ENCODE peak calls at places on chromosomes 7 and 10, in six cellular contexts. P is WERI-Rb-1; C is CD8-positive, alpha-beta T cell; R is fibroblast of pulmonary artery; G is neural crest cell; W is spleen. T is an unnamed sample.

GRCh38 chr7:102991077-102991539 is 78.3 kb downstream of the LRRC17 start:
- DNase-seq in P (no peak), C (no peak), R (peak), G (no peak), W (no peak), T (no peak)

GRCh38 chr7:130441408-130441854 is 615 bp upstream of the CEP41 start:
- DNase-seq in P (peak), C (no peak), R (no peak), G (peak), W (no peak), T (no peak)

GRCh38 chr7:134845461-134845860 is 66.0 kb downstream of the CALD1 start:
- DNase-seq in P (peak), C (no peak), R (no peak), G (no peak), W (no peak), T (no peak)

GRCh38 chr7:156220701-156221100 is 408.4 kb upstream of the SHH start:
- DNase-seq in P (no peak), C (no peak), R (no peak), G (no peak), W (no peak), T (no peak)

GRCh38 chr10:22459496-22459895 is 114.2 kb downstream of the SPAG6 start:
- DNase-seq in P (no peak), C (no peak), R (no peak), G (no peak), W (no peak), T (no peak)

GRCh38 chr7:99109108-99110051 is 34.5 kb downstream of the SMURF1 start:
- DNase-seq in P (peak), C (peak), R (peak), G (no peak), W (no peak), T (no peak)

GRCh38 chr7:895451-896052 is 19.2 kb downstream of the GET4 start:
- DNase-seq in P (no peak), C (peak), R (no peak), G (no peak), W (peak), T (no peak)

GRCh38 chr10:117254338-117254737 is 13.4 kb downstream of the SLC18A2 start:
- DNase-seq in P (no peak), C (no peak), R (no peak), G (no peak), W (no peak), T (no peak)

GRCh38 chr7:35026154-35026553 is 11.1 kb downstream of the DPY19L1 start:
- DNase-seq in P (no peak), C (no peak), R (no peak), G (no peak), W (no peak), T (no peak)

GRCh38 chr7:81852701-81853100 is 82.9 kb upstream of the HGF start:
- DNase-seq in P (no peak), C (no peak), R (no peak), G (no peak), W (no peak), T (no peak)

GRCh38 chr10:47101807-47102206 is 190.6 kb downstream of the PTPN20 start:
- DNase-seq in P (no peak), C (no peak), R (no peak), G (no peak), W (no peak), T (no peak)

GRCh38 chr10:112271982-112272381 is 11.2 kb upstream of the TECTB start:
- DNase-seq in P (no peak), C (no peak), R (peak), G (no peak), W (no peak), T (no peak)

GRCh38 chr7:8274589-8274988 is 12.6 kb upstream of the ICA1 start:
- DNase-seq in P (no peak), C (no peak), R (no peak), G (no peak), W (no peak), T (no peak)

GRCh38 chr10:77801474-77802238 is 124.9 kb downstream of the DLG5 start:
- DNase-seq in P (no peak), C (peak), R (peak), G (no peak), W (peak), T (no peak)

GRCh38 chr10:53406532-53406931 is 633.9 kb upstream of the MBL2 start:
- DNase-seq in P (no peak), C (no peak), R (no peak), G (no peak), W (no peak), T (no peak)

GRCh38 chr10:5977471-5978370 is at the start of gene IL15RA:
- DNase-seq in P (no peak), C (peak), R (peak), G (peak), W (peak), T (peak)

GRCh38 chr10:124659380-124659779 is 84.8 kb downstream of the FAM53B start:
- DNase-seq in P (no peak), C (no peak), R (no peak), G (no peak), W (no peak), T (no peak)

GRCh38 chr7:14902589-14902963 is at the start of gene DGKB:
- DNase-seq in P (no peak), C (peak), R (peak), G (peak), W (peak), T (no peak)

GRCh38 chr10:132293416-132294195 is 14.1 kb downstream of the STK32C start:
- DNase-seq in P (peak), C (no peak), R (no peak), G (no peak), W (peak), T (no peak)

GRCh38 chr10:70458329-70459060 is 17.0 kb upstream of the NODAL start:
- DNase-seq in P (peak), C (no peak), R (peak), G (peak), W (peak), T (peak)

GRCh38 chr10:48670978-48671913 is 13.4 kb upstream of the WDFY4 start:
- DNase-seq in P (no peak), C (no peak), R (no peak), G (peak), W (peak), T (no peak)

GRCh38 chr10:74891048-74891447 is 64.6 kb downstream of the KAT6B start:
- DNase-seq in P (no peak), C (no peak), R (no peak), G (no peak), W (no peak), T (no peak)

GRCh38 chr10:117439243-117439912 is 64.1 kb upstream of the PDZD8 start:
- DNase-seq in P (no peak), C (no peak), R (peak), G (no peak), W (no peak), T (no peak)

GRCh38 chr7:40299097-40299496 is 164.3 kb downstream of the SUGCT start:
- DNase-seq in P (no peak), C (no peak), R (peak), G (no peak), W (no peak), T (no peak)

GRCh38 chr7:1725199-1725701 is 55.2 kb downstream of the ELFN1 start:
- DNase-seq in P (peak), C (no peak), R (no peak), G (no peak), W (no peak), T (no peak)

GRCh38 chr10:35340975-35341374 is 4.7 kb downstream of the CCNY start:
- DNase-seq in P (no peak), C (no peak), R (no peak), G (no peak), W (no peak), T (no peak)

GRCh38 chr7:14596421-14596820 is 306.1 kb downstream of the DGKB start:
- DNase-seq in P (no peak), C (no peak), R (peak), G (no peak), W (no peak), T (no peak)

GRCh38 chr10:125000366-125001312 is 58.7 kb downstream of the ZRANB1 start:
- DNase-seq in P (peak), C (no peak), R (no peak), G (peak), W (no peak), T (no peak)

GRCh38 chr10:49287689-49288340 is 11.2 kb upstream of the C10orf71 start:
- DNase-seq in P (no peak), C (no peak), R (no peak), G (no peak), W (no peak), T (no peak)

GRCh38 chr7:47327698-47328391 is 254.1 kb downstream of the TNS3 start:
- DNase-seq in P (no peak), C (no peak), R (peak), G (peak), W (no peak), T (peak)

GRCh38 chr7:98280791-98281756 is at the start of gene BRI3:
- DNase-seq in P (peak), C (peak), R (peak), G (peak), W (peak), T (peak)

GRCh38 chr10:58488921-58489320 is 23.8 kb upstream of the BICC1 start:
- DNase-seq in P (no peak), C (no peak), R (peak), G (no peak), W (no peak), T (no peak)

GRCh38 chr7:141695803-141696289 is 6.1 kb downstream of the DENND11 start:
- DNase-seq in P (no peak), C (no peak), R (no peak), G (no peak), W (no peak), T (no peak)

GRCh38 chr10:119221201-119221600 is 13.8 kb downstream of the GRK5 start:
- DNase-seq in P (no peak), C (no peak), R (peak), G (no peak), W (no peak), T (no peak)

GRCh38 chr7:111031916-111032315 is 59.0 kb upstream of the LRRN3 start:
- DNase-seq in P (no peak), C (no peak), R (no peak), G (no peak), W (no peak), T (no peak)

GRCh38 chr10:96719850-96720421 is 378 bp downstream of the PIK3AP1 start:
- DNase-seq in P (peak), C (peak), R (no peak), G (peak), W (peak), T (peak)

GRCh38 chr10:4671451-4672145 is 154.4 kb upstream of the AKR1E2 start:
- DNase-seq in P (no peak), C (no peak), R (no peak), G (no peak), W (no peak), T (no peak)

GRCh38 chr10:5477948-5478693 is 21.2 kb downstream of the CALML5 start:
- DNase-seq in P (no peak), C (no peak), R (no peak), G (no peak), W (no peak), T (no peak)

GRCh38 chr10:73252445-73253225 is at the start of gene MRPS16:
- DNase-seq in P (peak), C (peak), R (peak), G (peak), W (peak), T (peak)

GRCh38 chr10:73248259-73248724 is 1.2 kb upstream of the DNAJC9 start:
- DNase-seq in P (no peak), C (no peak), R (no peak), G (no peak), W (no peak), T (no peak)

GRCh38 chr10:73247509-73248258 is 629 bp upstream of the DNAJC9 start:
- DNase-seq in P (no peak), C (no peak), R (no peak), G (no peak), W (no peak), T (no peak)

GRCh38 chr10:73251683-73252444 is 580 bp downstream of the MRPS16 start:
- DNase-seq in P (peak), C (no peak), R (no peak), G (no peak), W (peak), T (no peak)

GRCh38 chr10:73253226-73253557 is 748 bp upstream of the MRPS16 start:
- DNase-seq in P (no peak), C (no peak), R (no peak), G (no peak), W (no peak), T (no peak)
- TF ChIP-seq CTCF in P (peak), C (no peak), R (no peak), G (peak), W (no peak), T (no peak)

DNA sequence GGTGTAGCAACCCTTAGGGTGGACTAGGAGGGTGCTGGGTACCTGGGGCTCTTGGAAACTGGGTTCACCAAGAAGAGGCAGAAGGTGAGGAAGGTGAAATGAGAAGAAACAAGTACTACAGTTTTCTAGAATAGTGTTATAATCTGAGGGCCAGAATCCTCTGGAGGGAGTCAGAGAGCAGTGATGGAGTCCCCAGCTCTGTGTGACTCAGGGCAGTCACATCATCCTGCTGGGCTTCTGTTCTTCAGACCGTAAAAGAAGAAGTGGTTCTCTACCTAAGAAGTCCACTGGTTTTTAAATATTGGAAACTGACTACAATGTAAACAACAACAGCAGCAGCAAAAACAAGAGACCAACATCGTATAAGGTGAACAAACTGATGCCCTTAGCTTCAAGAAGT is 197.3 kb downstream of the PRPF18 start:
- DNase-seq in P (no peak), C (peak), R (no peak), G (no peak), W (no peak), T (no peak)
- TF ChIP-seq CTCF in P (peak), C (peak), R (peak), G (peak), W (no peak), T (peak)

DNA sequence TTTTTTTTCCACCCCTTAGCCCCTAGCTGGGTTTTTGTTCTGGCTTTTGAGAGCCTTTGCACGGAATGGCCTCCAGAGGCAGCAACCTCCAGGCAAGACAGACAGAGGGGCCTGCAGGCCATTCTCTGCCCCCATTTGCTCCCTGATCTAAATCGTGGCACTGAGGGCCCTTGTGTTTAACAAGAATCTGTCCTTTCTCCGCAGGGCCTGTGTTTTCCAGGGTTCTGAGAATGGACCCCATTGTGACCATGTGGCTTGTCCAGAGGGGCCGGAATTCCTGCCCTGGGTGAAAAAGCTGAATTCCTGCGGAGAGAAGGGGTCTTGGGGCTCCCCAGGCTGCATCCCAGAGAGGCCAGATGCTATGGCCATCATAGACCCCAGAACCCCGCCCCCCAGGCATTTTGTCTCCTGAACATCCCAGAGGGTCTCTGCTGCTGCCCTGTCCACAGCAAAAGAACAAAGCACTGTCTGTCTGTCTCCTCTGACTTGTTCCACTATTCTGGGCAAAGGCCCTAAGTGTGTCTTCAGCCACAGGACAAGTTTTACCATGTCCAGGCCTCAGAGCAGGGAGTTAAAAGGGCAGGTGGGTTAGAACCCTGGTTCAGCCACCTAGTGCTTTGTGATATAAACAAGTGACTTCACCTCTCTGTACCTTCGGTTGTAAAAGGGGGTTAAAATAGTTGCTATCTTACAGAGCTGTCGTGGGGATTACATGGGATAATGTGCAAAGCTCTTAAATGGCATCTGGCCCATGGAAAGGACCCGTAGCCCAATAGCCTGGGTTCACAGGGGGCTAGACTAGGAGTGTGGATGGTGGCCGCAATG is 155.6 kb downstream of the SH3PXD2A start:
- DNase-seq in P (peak), C (no peak), R (no peak), G (peak), W (no peak), T (no peak)
- TF ChIP-seq CTCF in P (peak), C (no peak), R (peak), G (no peak), W (no peak), T (no peak)

GRCh38 chr10:89744021-89744420 is 42.6 kb downstream of the KIF20B start:
- DNase-seq in P (no peak), C (no peak), R (peak), G (no peak), W (no peak), T (no peak)

GRCh38 chr10:89741126-89741762 is 39.9 kb downstream of the KIF20B start:
- DNase-seq in P (peak), C (no peak), R (no peak), G (no peak), W (no peak), T (no peak)

GRCh38 chr10:89745903-89746302 is 44.5 kb downstream of the KIF20B start:
- DNase-seq in P (no peak), C (no peak), R (no peak), G (no peak), W (no peak), T (no peak)
- TF ChIP-seq CTCF in P (peak), C (no peak), R (no peak), G (no peak), W (no peak), T (no peak)

DNA sequence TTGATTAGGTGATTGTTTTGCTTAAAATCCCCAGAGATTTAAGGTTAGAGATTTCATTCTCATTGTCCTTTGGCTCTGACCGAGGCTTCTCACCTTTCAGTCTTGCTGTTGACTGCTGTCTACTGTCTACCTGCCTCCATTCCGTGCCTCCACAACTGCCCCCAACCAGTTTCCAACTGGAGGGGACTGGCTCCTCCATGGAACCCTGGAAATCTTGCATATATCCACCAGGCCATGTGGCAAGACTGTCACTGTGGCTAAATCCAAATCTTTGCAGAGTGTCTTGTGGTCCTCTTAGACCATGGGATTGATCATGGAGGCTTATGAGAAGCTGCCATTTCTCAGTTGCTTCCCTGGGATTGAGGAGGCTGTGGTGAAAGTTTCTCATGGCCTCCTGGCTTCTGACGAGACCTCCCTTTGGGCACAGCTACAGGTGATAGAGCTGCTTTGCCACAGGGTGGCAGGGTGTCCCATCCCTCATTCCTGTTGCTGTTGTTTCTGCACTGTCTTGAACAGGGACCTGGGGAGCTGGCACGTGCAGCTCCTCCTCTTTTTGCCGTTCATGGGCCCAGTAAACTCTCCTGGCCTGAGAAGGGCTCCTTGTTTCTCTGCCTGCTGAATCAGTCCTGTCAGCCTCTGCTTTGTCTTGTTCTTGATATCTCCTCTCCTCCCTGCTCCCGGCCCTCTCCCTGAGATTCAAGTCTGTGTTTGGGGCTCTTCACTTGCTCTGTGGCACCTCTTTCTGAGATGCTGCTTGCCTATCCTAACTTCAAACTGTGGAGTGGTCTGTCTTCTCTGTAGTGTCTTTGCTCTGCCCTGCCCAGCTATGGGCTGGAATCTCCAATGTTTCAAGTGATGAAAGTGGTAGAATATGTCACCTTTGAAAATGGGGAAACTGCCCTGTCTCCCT is 63.6 kb upstream of the IGFBP3 start:
- DNase-seq in P (peak), C (no peak), R (no peak), G (no peak), W (no peak), T (no peak)
- TF ChIP-seq CTCF in P (peak), C (no peak), R (no peak), G (no peak), W (no peak), T (no peak)